ENCODE peak calls at places on chromosome 6, in four cellular contexts. One of them, this sample, is unnamed.

GRCh38 chr6:52635049-52635577 is 35.8 kb upstream of the TMEM14A start:
- DNase-seq in HCT116: no peak
- DNase-seq in mammary epithelial cell: no peak
- DNase-seq in H1: no peak
- DNase-seq in this sample: no peak

GRCh38 chr6:17098007-17098406 is 3.8 kb upstream of the STMND1 start:
- DNase-seq in mammary epithelial cell: no peak
- DNase-seq in H1: no peak
- DNase-seq in HCT116: no peak
- DNase-seq in this sample: no peak

GRCh38 chr6:31350973-31351733 is 5.8 kb downstream of the HLA-B start:
- DNase-seq in H1: no peak
- DNase-seq in mammary epithelial cell: no peak
- DNase-seq in HCT116: no peak
- DNase-seq in this sample: no peak

GRCh38 chr6:24918641-24919403 is 16.9 kb downstream of the RIPOR2 start:
- DNase-seq in H1: no peak
- DNase-seq in mammary epithelial cell: no peak
- DNase-seq in HCT116: no peak
- DNase-seq in this sample: no peak

GRCh38 chr6:12010635-12011275 is 1.4 kb upstream of the HIVEP1 start:
- DNase-seq in H1: peak; percentile 86
- DNase-seq in HCT116: no peak
- DNase-seq in mammary epithelial cell: no peak
- DNase-seq in this sample: no peak

GRCh38 chr6:37827603-37828265 is 8.2 kb downstream of the ZFAND3 start:
- DNase-seq in HCT116: no peak
- DNase-seq in mammary epithelial cell: no peak
- DNase-seq in H1: no peak
- DNase-seq in this sample: no peak

GRCh38 chr6:80547827-80548226 is 441.4 kb downstream of the BCKDHB start:
- DNase-seq in HCT116: no peak
- DNase-seq in mammary epithelial cell: peak; percentile 89
- DNase-seq in H1: no peak
- DNase-seq in this sample: peak; percentile 21

GRCh38 chr6:22808466-22808865 is 239.1 kb downstream of the HDGFL1 start:
- DNase-seq in mammary epithelial cell: no peak
- DNase-seq in HCT116: no peak
- DNase-seq in H1: no peak
- DNase-seq in this sample: no peak

GRCh38 chr6:139536751-139537617 is 162.5 kb upstream of the CITED2 start:
- DNase-seq in HCT116: no peak
- DNase-seq in H1: no peak
- DNase-seq in mammary epithelial cell: no peak
- DNase-seq in this sample: no peak

GRCh38 chr6:170112583-170112860 is 178.4 kb downstream of the DLL1 start:
- DNase-seq in HCT116: no peak
- DNase-seq in H1: peak; percentile 1
- DNase-seq in mammary epithelial cell: no peak
- DNase-seq in this sample: no peak

GRCh38 chr6:13406051-13406477 is 77.7 kb upstream of the TBC1D7 start:
- DNase-seq in HCT116: no peak
- DNase-seq in H1: no peak
- DNase-seq in mammary epithelial cell: no peak
- DNase-seq in this sample: no peak

GRCh38 chr6:52994789-52995078 is 350 bp downstream of the GSTA4 start:
- DNase-seq in mammary epithelial cell: no peak
- DNase-seq in H1: no peak
- DNase-seq in HCT116: no peak
- DNase-seq in this sample: no peak

GRCh38 chr6:118748311-118749062 is 97.1 kb upstream of the CEP85L start:
- DNase-seq in H1: peak; percentile 56
- DNase-seq in mammary epithelial cell: peak; percentile 45
- DNase-seq in HCT116: no peak
- DNase-seq in this sample: no peak

GRCh38 chr6:14310955-14311354 is 193.4 kb downstream of the CD83 start:
- DNase-seq in H1: no peak
- DNase-seq in HCT116: no peak
- DNase-seq in mammary epithelial cell: peak; percentile 7
- DNase-seq in this sample: no peak

GRCh38 chr6:107418118-107418517 is 41.2 kb downstream of the PDSS2 start:
- DNase-seq in H1: no peak
- DNase-seq in HCT116: no peak
- DNase-seq in mammary epithelial cell: peak; percentile 9
- DNase-seq in this sample: no peak

GRCh38 chr6:148044261-148044731 is 298.3 kb upstream of the SASH1 start:
- DNase-seq in H1: no peak
- DNase-seq in mammary epithelial cell: no peak
- DNase-seq in HCT116: no peak
- DNase-seq in this sample: no peak

GRCh38 chr6:55941713-55942112 is 66.3 kb upstream of the BMP5 start:
- DNase-seq in mammary epithelial cell: no peak
- DNase-seq in HCT116: no peak
- DNase-seq in H1: no peak
- DNase-seq in this sample: no peak

GRCh38 chr6:136609878-136610706 is 59.9 kb upstream of the MAP7 start:
- DNase-seq in mammary epithelial cell: peak; percentile 99
- DNase-seq in H1: no peak
- DNase-seq in HCT116: peak; percentile 98
- DNase-seq in this sample: peak; percentile 90

GRCh38 chr6:8530775-8531435 is 95.6 kb upstream of the SLC35B3 start:
- DNase-seq in H1: no peak
- DNase-seq in HCT116: no peak
- DNase-seq in mammary epithelial cell: peak; percentile 37
- DNase-seq in this sample: no peak

GRCh38 chr6:147936703-147937102 is 405.9 kb upstream of the SASH1 start:
- DNase-seq in HCT116: no peak
- DNase-seq in mammary epithelial cell: peak; percentile 78
- DNase-seq in H1: no peak
- DNase-seq in this sample: no peak

GRCh38 chr6:166595949-166596348 is 9.5 kb upstream of the RAMACL start:
- DNase-seq in HCT116: no peak
- DNase-seq in mammary epithelial cell: no peak
- DNase-seq in H1: no peak
- DNase-seq in this sample: no peak

GRCh38 chr6:135129139-135129867 is 51.8 kb upstream of the MYB start:
- DNase-seq in mammary epithelial cell: no peak
- DNase-seq in HCT116: no peak
- DNase-seq in H1: no peak
- DNase-seq in this sample: no peak

GRCh38 chr6:28866342-28867077 is 57.3 kb downstream of the TRIM27 start:
- DNase-seq in H1: peak; percentile 84
- DNase-seq in HCT116: no peak
- DNase-seq in mammary epithelial cell: peak; percentile 62
- DNase-seq in this sample: no peak

GRCh38 chr6:7169296-7169721 is 61.5 kb downstream of the RREB1 start:
- DNase-seq in H1: peak; percentile 38
- DNase-seq in mammary epithelial cell: no peak
- DNase-seq in HCT116: no peak
- DNase-seq in this sample: no peak
- H3K9ac ChIP-seq in H1: no peak overlapping the region
- H3K9ac ChIP-seq in mammary epithelial cell: no peak overlapping the region
- H3K9ac ChIP-seq in HCT116: no peak overlapping the region
- H3K9ac ChIP-seq in this sample: no peak overlapping the region

GRCh38 chr6:33453361-33454008 is 891 bp upstream of the ZBTB9 start:
- DNase-seq in mammary epithelial cell: peak; percentile 6
- DNase-seq in HCT116: no peak
- DNase-seq in H1: no peak
- DNase-seq in this sample: no peak
- H3K9ac ChIP-seq in mammary epithelial cell: peak overlapping the region; percentile 82
- H3K9ac ChIP-seq in HCT116: peak overlapping the region; percentile 90
- H3K9ac ChIP-seq in H1: no peak overlapping the region
- H3K9ac ChIP-seq in this sample: peak overlapping the region; percentile 84

GRCh38 chr6:47741807-47742206 is 40.0 kb upstream of the OPN5 start:
- DNase-seq in HCT116: peak; percentile 12
- DNase-seq in mammary epithelial cell: peak; percentile 93
- DNase-seq in H1: no peak
- DNase-seq in this sample: peak; percentile 55
- H3K9ac ChIP-seq in HCT116: no peak overlapping the region
- H3K9ac ChIP-seq in mammary epithelial cell: peak overlapping the region; percentile 44
- H3K9ac ChIP-seq in H1: no peak overlapping the region
- H3K9ac ChIP-seq in this sample: peak overlapping the region; percentile 22

DNA sequence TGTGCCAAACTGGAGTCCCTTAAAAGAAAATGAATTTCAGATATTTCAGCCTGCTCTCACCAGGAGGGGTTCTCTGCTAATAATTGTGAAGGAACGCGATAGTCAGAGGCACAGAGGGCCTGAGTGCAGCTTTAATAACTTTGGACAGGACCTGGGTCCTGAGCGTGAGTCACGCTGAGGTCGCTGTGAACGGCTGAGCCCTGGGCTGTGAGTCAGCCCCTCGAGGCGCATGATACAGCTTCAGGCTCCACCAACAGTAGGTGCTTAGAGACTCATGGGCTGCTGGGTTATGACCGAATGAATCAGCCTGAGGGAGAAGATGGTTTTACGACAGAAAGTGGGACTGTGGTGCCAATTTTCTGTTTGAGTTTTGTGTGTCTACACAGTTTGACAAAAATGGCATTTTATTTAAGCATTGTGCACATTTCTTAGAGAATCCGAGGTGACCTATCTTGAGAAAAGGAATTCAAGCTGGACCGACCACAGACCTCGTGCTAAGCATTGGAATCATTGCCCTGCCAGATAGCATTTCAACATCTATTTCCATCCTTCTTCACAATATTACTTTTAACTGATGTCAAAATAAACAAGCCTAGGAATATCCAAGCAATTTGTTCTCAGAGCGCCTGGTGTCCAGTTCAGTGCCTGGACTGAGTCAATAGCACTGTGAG is 183.0 kb downstream of the THBS2 start:
- DNase-seq in mammary epithelial cell: peak; percentile 98
- DNase-seq in HCT116: peak; percentile 88
- DNase-seq in H1: no peak
- DNase-seq in this sample: peak; percentile 80
- H3K9ac ChIP-seq in mammary epithelial cell: no peak overlapping the region
- H3K9ac ChIP-seq in HCT116: peak overlapping the region; percentile 10
- H3K9ac ChIP-seq in H1: no peak overlapping the region
- H3K9ac ChIP-seq in this sample: no peak overlapping the region

GRCh38 chr6:67411036-67411435 is 1224.0 kb upstream of the ADGRB3 start:
- DNase-seq in mammary epithelial cell: no peak
- DNase-seq in HCT116: no peak
- DNase-seq in H1: no peak
- DNase-seq in this sample: no peak
- H3K9ac ChIP-seq in mammary epithelial cell: no peak overlapping the region
- H3K9ac ChIP-seq in HCT116: no peak overlapping the region
- H3K9ac ChIP-seq in H1: no peak overlapping the region
- H3K9ac ChIP-seq in this sample: no peak overlapping the region

GRCh38 chr6:44049989-44050871 is 77.0 kb downstream of the MRPL14 start:
- DNase-seq in H1: no peak
- DNase-seq in HCT116: no peak
- DNase-seq in mammary epithelial cell: no peak
- DNase-seq in this sample: no peak
- H3K9ac ChIP-seq in H1: no peak overlapping the region
- H3K9ac ChIP-seq in HCT116: no peak overlapping the region
- H3K9ac ChIP-seq in mammary epithelial cell: no peak overlapping the region
- H3K9ac ChIP-seq in this sample: no peak overlapping the region

GRCh38 chr6:40717411-40718057 is 130.4 kb upstream of the LRFN2 start:
- DNase-seq in mammary epithelial cell: no peak
- DNase-seq in H1: no peak
- DNase-seq in HCT116: no peak
- DNase-seq in this sample: no peak

GRCh38 chr6:40715501-40716403 is 128.6 kb upstream of the LRFN2 start:
- DNase-seq in HCT116: no peak
- DNase-seq in mammary epithelial cell: no peak
- DNase-seq in H1: no peak
- DNase-seq in this sample: no peak

GRCh38 chr6:40713002-40713719 is 126.0 kb upstream of the LRFN2 start:
- DNase-seq in mammary epithelial cell: no peak
- DNase-seq in H1: no peak
- DNase-seq in HCT116: no peak
- DNase-seq in this sample: no peak

GRCh38 chr6:40714143-40714542 is 127.0 kb upstream of the LRFN2 start:
- DNase-seq in H1: no peak
- DNase-seq in mammary epithelial cell: no peak
- DNase-seq in HCT116: no peak
- DNase-seq in this sample: no peak

DNA sequence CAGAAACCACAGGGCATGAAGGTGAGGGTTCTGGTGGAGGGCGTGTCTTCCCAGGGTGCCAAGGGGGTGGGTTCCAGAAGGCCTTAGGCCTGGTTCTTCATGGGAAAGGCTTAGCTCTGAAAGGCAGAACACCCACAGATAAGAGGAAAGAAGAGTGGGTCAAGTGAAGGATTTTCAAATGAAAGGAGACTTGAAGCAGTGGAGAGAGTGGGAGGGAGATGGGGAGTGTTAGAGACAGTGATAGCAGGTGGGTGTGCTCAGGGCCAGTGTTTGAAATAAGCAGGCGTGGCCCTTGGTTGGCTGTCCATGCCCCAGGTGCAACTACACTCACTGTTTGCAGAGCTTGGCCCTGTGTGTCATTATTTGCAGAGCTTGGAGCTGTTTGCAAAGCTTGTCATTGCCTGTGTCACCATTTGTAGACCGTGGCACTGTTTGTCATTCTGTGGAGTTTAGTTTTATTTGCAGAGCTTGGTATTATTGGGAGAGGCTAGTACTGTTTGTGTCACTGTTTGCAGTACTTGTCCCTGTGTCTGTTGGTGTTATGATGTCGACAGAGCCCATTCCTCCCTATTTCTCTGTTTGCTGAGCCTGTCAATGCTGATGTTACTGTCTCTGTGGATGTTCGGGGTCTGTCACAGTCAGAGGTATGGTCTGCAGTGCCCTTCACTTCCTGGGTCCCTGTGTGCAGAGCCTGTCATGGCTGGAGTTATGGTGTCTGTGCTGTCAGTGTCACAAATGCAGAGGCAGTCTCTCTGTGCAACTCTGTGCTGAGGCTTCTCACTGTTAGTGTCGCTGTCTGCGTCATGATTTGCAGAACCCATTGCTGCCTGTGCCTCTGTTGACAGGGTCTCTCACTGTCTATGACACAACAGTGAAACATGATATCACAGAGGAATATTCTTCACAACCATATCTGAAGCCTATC is 127.7 kb upstream of the LRFN2 start:
- DNase-seq in HCT116: no peak
- DNase-seq in H1: no peak
- DNase-seq in mammary epithelial cell: no peak
- DNase-seq in this sample: no peak
- H3K9ac ChIP-seq in HCT116: no peak overlapping the region
- H3K9ac ChIP-seq in H1: no peak overlapping the region
- H3K9ac ChIP-seq in mammary epithelial cell: no peak overlapping the region
- H3K9ac ChIP-seq in this sample: no peak overlapping the region